ENCODE peak calls at places on chromosomes 11 and 22, in eight cellular contexts. M is PC-9, W is mesenchymal stem cell, K is endothelial cell of umbilical vein, E is neural progenitor cell, Z is GM23338, Q is mammary epithelial cell, G is HepG2. F is an unnamed sample.
A peak's percentile ranks its signal among the peaks of the same experiment; 100 is the strongest.

GRCh38 chr11:15234796-15235195 is 120.1 kb downstream of the INSC start:
- DNase-seq in M (no peak), W (no peak), K (no peak), E (no peak), Z (no peak), Q (no peak), G (no peak), F (no peak)

GRCh38 chr11:2390091-2390870 is 10.3 kb upstream of the TSSC4 start:
- DNase-seq in M (no peak), W (no peak), K (no peak), E (no peak), Z (no peak), Q (no peak), G (no peak), F (no peak)

GRCh38 chr22:20589614-20590476 is 82.4 kb downstream of the MED15 start:
- DNase-seq in M (no peak), W (no peak), K (no peak), E (no peak), Z (no peak), Q (no peak), G (no peak), F (no peak)

GRCh38 chr11:12219732-12220131 is 109.3 kb downstream of the MICAL2 start:
- DNase-seq in M (no peak), W (no peak), K (peak; percentile 85), E (no peak), Z (no peak), Q (no peak), G (no peak), F (no peak)

GRCh38 chr22:19874307-19875060 is 19.8 kb upstream of the GNB1L start:
- DNase-seq in M (no peak), W (no peak), K (peak; percentile 77), E (peak; percentile 88), Z (peak; percentile 34), Q (peak; percentile 48), G (no peak), F (no peak)

GRCh38 chr22:44456661-44457412 is 41.2 kb downstream of the RTL6 start:
- DNase-seq in M (no peak), W (no peak), K (no peak), E (no peak), Z (no peak), Q (no peak), G (no peak), F (no peak)

GRCh38 chr22:27534720-27535125 is 266.8 kb downstream of the MN1 start:
- DNase-seq in M (no peak), W (peak; percentile 93), K (no peak), E (no peak), Z (no peak), Q (no peak), G (peak; percentile 35), F (no peak)

GRCh38 chr11:37926772-37927171 is 1328.7 kb upstream of the RAG2 start:
- DNase-seq in M (no peak), W (no peak), K (no peak), E (no peak), Z (no peak), Q (peak; percentile 8), G (no peak), F (no peak)

GRCh38 chr11:33059331-33060007 is 20.1 kb downstream of the TCP11L1 start:
- DNase-seq in M (no peak), W (no peak), K (no peak), E (no peak), Z (no peak), Q (peak; percentile 65), G (no peak), F (no peak)

GRCh38 chr11:125188021-125188420 is 23.5 kb downstream of the PKNOX2 start:
- DNase-seq in M (no peak), W (peak; percentile 25), K (no peak), E (no peak), Z (no peak), Q (peak; percentile 61), G (no peak), F (no peak)

GRCh38 chr11:133660202-133660568 is 127.9 kb upstream of the OPCML start:
- DNase-seq in M (no peak), W (no peak), K (no peak), E (no peak), Z (peak; percentile 63), Q (no peak), G (no peak), F (no peak)

GRCh38 chr22:26536056-26536761 is 23.9 kb upstream of the TFIP11 start:
- DNase-seq in M (no peak), W (no peak), K (no peak), E (no peak), Z (no peak), Q (peak; percentile 13), G (no peak), F (no peak)

GRCh38 chr22:31046591-31047226 is 34.4 kb upstream of the SMTN start:
- DNase-seq in M (no peak), W (peak; percentile 84), K (peak; percentile 93), E (no peak), Z (peak; percentile 14), Q (no peak), G (peak; percentile 45), F (no peak)

GRCh38 chr11:122339661-122340060 is 223.6 kb upstream of the BLID start:
- DNase-seq in M (no peak), W (no peak), K (no peak), E (no peak), Z (no peak), Q (no peak), G (no peak), F (no peak)

GRCh38 chr11:35786918-35787557 is 124.5 kb downstream of the TRIM44 start:
- DNase-seq in M (no peak), W (peak; percentile 62), K (no peak), E (no peak), Z (no peak), Q (no peak), G (no peak), F (no peak)

GRCh38 chr22:40951795-40952602 is 821 bp downstream of the RBX1 start:
- DNase-seq in M (no peak), W (no peak), K (no peak), E (no peak), Z (peak; percentile 23), Q (no peak), G (no peak), F (no peak)

GRCh38 chr22:24471570-24471969 is 23.6 kb upstream of the UPB1 start:
- DNase-seq in M (no peak), W (no peak), K (peak; percentile 89), E (no peak), Z (no peak), Q (no peak), G (no peak), F (no peak)

GRCh38 chr11:13717331-13717730 is 48.9 kb downstream of the FAR1 start:
- DNase-seq in M (peak; percentile 13), W (peak; percentile 84), K (peak; percentile 84), E (no peak), Z (no peak), Q (peak; percentile 57), G (no peak), F (no peak)

GRCh38 chr11:121344824-121345223 is 52.3 kb downstream of the SC5D start:
- DNase-seq in M (no peak), W (no peak), K (no peak), E (no peak), Z (no peak), Q (no peak), G (no peak), F (no peak)

DNA sequence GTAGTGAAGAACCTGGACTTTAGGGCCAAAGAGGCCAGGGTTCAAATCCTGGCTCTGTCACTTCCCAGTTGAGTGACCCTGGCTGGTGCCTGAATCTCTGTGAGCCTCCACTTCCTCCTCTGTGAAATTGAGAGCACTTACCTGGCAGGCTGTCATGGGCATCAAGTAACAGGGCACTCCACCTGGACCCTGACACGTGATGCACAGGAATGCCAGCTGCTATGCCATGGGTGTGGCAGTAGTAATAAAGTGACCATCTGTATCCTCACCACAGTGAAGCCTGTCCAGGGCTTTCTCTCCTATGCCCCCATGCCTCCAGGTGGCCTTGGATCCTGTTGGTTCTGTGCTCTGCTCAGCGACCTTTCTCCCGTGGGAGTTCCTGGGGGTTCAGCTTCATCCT is 29.8 kb upstream of the PPP6R3 start:
- DNase-seq in M (peak; percentile 65), W (no peak), K (no peak), E (no peak), Z (no peak), Q (no peak), G (no peak), F (no peak)
- H3K4me2 ChIP-seq in M (no peak overlapping the region), W (no peak overlapping the region), K (no peak overlapping the region), E (no peak overlapping the region), Z (no peak overlapping the region), Q (no peak overlapping the region), G (no peak overlapping the region), F (no peak overlapping the region)

GRCh38 chr22:50674606-50675552 is 2.3 kb downstream of the SHANK3 start:
- DNase-seq in M (peak; percentile 90), W (peak; percentile 32), K (no peak), E (peak; percentile 86), Z (peak; percentile 94), Q (peak; percentile 82), G (peak; percentile 32), F (no peak)

GRCh38 chr22:50675553-50676199 is 3.1 kb downstream of the SHANK3 start:
- DNase-seq in M (no peak), W (no peak), K (no peak), E (peak; percentile 1), Z (no peak), Q (no peak), G (no peak), F (no peak)

GRCh38 chr22:50673231-50674126 is 856 bp downstream of the SHANK3 start:
- DNase-seq in M (no peak), W (no peak), K (peak; percentile 68), E (peak; percentile 62), Z (peak; percentile 69), Q (no peak), G (no peak), F (no peak)

GRCh38 chr22:50672471-50673230 is at the start of gene SHANK3:
- DNase-seq in M (no peak), W (no peak), K (peak; percentile 92), E (no peak), Z (peak; percentile 42), Q (no peak), G (no peak), F (no peak)

DNA sequence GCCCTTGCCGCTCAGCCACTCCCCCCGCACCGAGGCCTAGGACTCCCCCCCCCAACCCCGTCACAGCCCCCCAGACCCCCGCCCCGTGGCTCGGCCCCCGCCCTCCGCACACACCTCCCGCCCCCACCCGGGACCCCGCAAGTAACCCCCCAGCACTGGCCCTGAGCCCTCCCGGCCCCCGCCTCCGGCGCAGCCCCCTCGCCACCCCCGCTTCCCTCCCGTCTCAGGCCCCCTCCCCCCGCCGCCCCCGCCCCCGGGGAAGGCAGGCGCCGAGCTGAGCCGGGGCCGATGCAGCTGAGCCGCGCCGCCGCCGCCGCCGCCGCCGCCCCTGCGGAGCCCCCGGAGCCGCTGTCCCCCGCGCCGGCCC is 1.5 kb downstream of the SHANK3 start:
- DNase-seq in M (no peak), W (no peak), K (no peak), E (peak; percentile 66), Z (peak; percentile 30), Q (no peak), G (no peak), F (no peak)
- H3K4me2 ChIP-seq in M (peak overlapping the region; percentile 52), W (no peak overlapping the region), K (no peak overlapping the region), E (peak overlapping the region; percentile 97), Z (no peak overlapping the region), Q (peak overlapping the region; percentile 73), G (no peak overlapping the region), F (no peak overlapping the region)

GRCh38 chr11:85805387-85805786 is 5.6 kb downstream of the SYTL2 start:
- DNase-seq in M (no peak), W (no peak), K (no peak), E (peak; percentile 26), Z (no peak), Q (peak; percentile 62), G (no peak), F (no peak)
- H3K4me2 ChIP-seq in M (no peak overlapping the region), W (no peak overlapping the region), K (no peak overlapping the region), E (no peak overlapping the region), Z (no peak overlapping the region), Q (no peak overlapping the region), G (no peak overlapping the region), F (no peak overlapping the region)

GRCh38 chr11:57054782-57055181 is 66.1 kb downstream of the OR5AK2 start:
- DNase-seq in M (no peak), W (no peak), K (no peak), E (no peak), Z (no peak), Q (no peak), G (no peak), F (no peak)
- H3K4me2 ChIP-seq in M (no peak overlapping the region), W (no peak overlapping the region), K (no peak overlapping the region), E (no peak overlapping the region), Z (no peak overlapping the region), Q (no peak overlapping the region), G (no peak overlapping the region), F (no peak overlapping the region)

F was measured in DND-41.